ENCODE peak calls at places on chromosomes 6 and 20, in eight cellular contexts. D is CD8-positive, alpha-beta T cell; H is AG08396; L is mesendoderm; G is activated naive CD4-positive, alpha-beta T cell treated with anti-CD3 and anti-CD28 coated beads, Interleukin-2, amount 50 U/mL, for 72 hours; O is activated effector memory CD4-positive, alpha-beta T cell treated with Interleukin-2 at 50 U/mL for 16 hours; N is sigmoid colon; I is coronary artery. E is an unnamed sample.

GRCh38 chr6:79818471-79818870 is 128.9 kb downstream of the ELOVL4 start:
- DNase-seq in D (no peak), H (no peak), L (no peak), G (no peak), O (no peak), N (no peak), I (no peak), E (no peak)

GRCh38 chr20:47533518-47534062 is 31.9 kb downstream of the NCOA3 start:
- DNase-seq in D (no peak), H (no peak), L (no peak), G (no peak), O (no peak), N (no peak), I (no peak), E (no peak)

GRCh38 chr6:19322691-19323470 is 514.3 kb upstream of the ID4 start:
- DNase-seq in D (no peak), H (no peak), L (no peak), G (no peak), O (no peak), N (no peak), I (no peak), E (no peak)

GRCh38 chr6:96016781-96017180 is 1.0 kb downstream of the FUT9 start:
- DNase-seq in D (no peak), H (no peak), L (peak), G (no peak), O (no peak), N (no peak), I (no peak), E (no peak)

GRCh38 chr6:10852281-10852965 is 14.1 kb upstream of the MAK start:
- DNase-seq in D (no peak), H (no peak), L (no peak), G (no peak), O (no peak), N (no peak), I (no peak), E (no peak)

GRCh38 chr20:8858181-8858794 is 210.6 kb upstream of the PLCB4 start:
- DNase-seq in D (no peak), H (no peak), L (no peak), G (no peak), O (no peak), N (no peak), I (no peak), E (no peak)

GRCh38 chr6:41741625-41742490 is 5.3 kb downstream of the PGC start:
- DNase-seq in D (no peak), H (no peak), L (peak), G (no peak), O (no peak), N (no peak), I (no peak), E (no peak)

GRCh38 chr20:1437222-1437904 is 29.3 kb downstream of the NSFL1C start:
- DNase-seq in D (peak), H (peak), L (peak), G (peak), O (peak), N (peak), I (no peak), E (peak)

GRCh38 chr20:18001131-18001921 is 32.5 kb downstream of the MGME1 start:
- DNase-seq in D (no peak), H (peak), L (peak), G (no peak), O (no peak), N (peak), I (peak), E (peak)

GRCh38 chr20:4713401-4713800 is 8.3 kb upstream of the PRND start:
- DNase-seq in D (no peak), H (no peak), L (no peak), G (no peak), O (no peak), N (no peak), I (no peak), E (no peak)

E was measured in AG08395.